ENCODE peak calls at places on chromosome 4, in seven cellular contexts. I is amygdala; Q is fibroblast of lung; V is astrocyte of the spinal cord; C is BJ; Z is pancreas; W is CD8-positive, alpha-beta T cell. F is an unnamed sample.

GRCh38 chr4:73612032-73612431 is 8.2 kb downstream of the RASSF6 start:
- DNase-seq in I (no peak), Q (peak), V (no peak), C (no peak), Z (no peak), W (no peak), F (no peak)

GRCh38 chr4:10302096-10302495 is 155.1 kb downstream of the ZNF518B start:
- DNase-seq in I (no peak), Q (no peak), V (no peak), C (no peak), Z (no peak), W (no peak), F (no peak)

GRCh38 chr4:1533501-1534064 is 127.3 kb upstream of the NKX1-1 start:
- DNase-seq in I (no peak), Q (no peak), V (no peak), C (no peak), Z (no peak), W (no peak), F (no peak)

GRCh38 chr4:121953860-121954259 is 2.0 kb upstream of the TRPC3 start:
- DNase-seq in I (no peak), Q (no peak), V (no peak), C (no peak), Z (no peak), W (no peak), F (no peak)

GRCh38 chr4:56981795-56982201 is 3.1 kb downstream of the POLR2B start:
- DNase-seq in I (no peak), Q (no peak), V (peak), C (no peak), Z (no peak), W (no peak), F (no peak)

GRCh38 chr4:82638479-82638878 is 76.7 kb upstream of the TMEM150C start:
- DNase-seq in I (no peak), Q (no peak), V (no peak), C (no peak), Z (no peak), W (no peak), F (no peak)

GRCh38 chr4:133131829-133132485 is 17.1 kb upstream of the PCDH10 start:
- DNase-seq in I (no peak), Q (no peak), V (no peak), C (no peak), Z (no peak), W (no peak), F (no peak)

GRCh38 chr4:8888856-8889255 is 17.2 kb upstream of the HMX1 start:
- DNase-seq in I (no peak), Q (no peak), V (no peak), C (no peak), Z (no peak), W (no peak), F (no peak)

GRCh38 chr4:187606581-187606980 is 389.0 kb upstream of the ZFP42 start:
- DNase-seq in I (no peak), Q (peak), V (peak), C (no peak), Z (no peak), W (no peak), F (no peak)

GRCh38 chr4:74039065-74039763 is 725 bp upstream of the CXCL3 start:
- DNase-seq in I (no peak), Q (peak), V (peak), C (no peak), Z (no peak), W (no peak), F (no peak)

F was measured in left lung.